ENCODE peak calls at places on chromosomes 6 and 20, in four cellular contexts. H is fibroblast of mammary gland; V is activated naive CD8-positive, alpha-beta T cell treated with anti-CD3 and anti-CD28 coated beads, Interleukin-2, amount 50 U/mL, for 24 hours; J is T-cell. Z is an unnamed sample.
A peak's percentile ranks its signal among the peaks of the same experiment; 100 is the strongest.

GRCh38 chr20:56368351-56369134 is 9.8 kb downstream of the FAM210B start:
- DNase-seq in H (no peak), V (no peak), J (no peak), Z (no peak)

GRCh38 chr20:24131684-24132083 is 143.1 kb upstream of the GGTLC1 start:
- DNase-seq in H (no peak), V (no peak), J (no peak), Z (no peak)

GRCh38 chr6:159008656-159009288 is 8.8 kb upstream of the RSPH3 start:
- DNase-seq in H (peak; percentile 35), V (no peak), J (no peak), Z (no peak)

GRCh38 chr6:158954778-158955177 is 45.2 kb downstream of the RSPH3 start:
- DNase-seq in H (no peak), V (no peak), J (no peak), Z (no peak)

GRCh38 chr6:3278691-3279090 is 19.9 kb downstream of the PSMG4 start:
- DNase-seq in H (no peak), V (no peak), J (no peak), Z (no peak)

GRCh38 chr6:166375013-166375412 is 7.7 kb downstream of the MPC1 start:
- DNase-seq in H (peak; percentile 10), V (no peak), J (no peak), Z (no peak)

GRCh38 chr20:21182832-21183563 is 57.1 kb downstream of the KIZ start:
- DNase-seq in H (peak; percentile 93), V (no peak), J (no peak), Z (no peak)

GRCh38 chr6:130377371-130377770 is 11.6 kb downstream of the TMEM200A start:
- DNase-seq in H (peak; percentile 74), V (no peak), J (no peak), Z (no peak)

GRCh38 chr6:5260111-5260620 is 584 bp downstream of the LYRM4 start:
- DNase-seq in H (peak; percentile 51), V (peak; percentile 69), J (peak; percentile 74), Z (peak; percentile 37)

GRCh38 chr20:35618372-35619131 is 2.9 kb downstream of the SPAG4 start:
- DNase-seq in H (peak; percentile 23), V (no peak), J (no peak), Z (no peak)

GRCh38 chr20:63359164-63359934 is 1.8 kb downstream of the CHRNA4 start:
- DNase-seq in H (no peak), V (no peak), J (no peak), Z (no peak)

GRCh38 chr6:54579011-54579410 is 267.6 kb upstream of the FAM83B start:
- DNase-seq in H (no peak), V (no peak), J (no peak), Z (no peak)

GRCh38 chr20:53920647-53921245 is 149.6 kb downstream of the BCAS1 start:
- DNase-seq in H (no peak), V (no peak), J (no peak), Z (no peak)

GRCh38 chr20:4813839-4814695 is 92.4 kb downstream of the PRND start:
- DNase-seq in H (no peak), V (peak; percentile 52), J (peak; percentile 54), Z (peak; percentile 53)

GRCh38 chr6:87887266-87887665 is 160.4 kb upstream of the SPACA1 start:
- DNase-seq in H (no peak), V (no peak), J (no peak), Z (no peak)

GRCh38 chr6:166922937-166923336 is 33.4 kb downstream of the RNASET2 start:
- DNase-seq in H (no peak), V (no peak), J (no peak), Z (no peak)

GRCh38 chr6:39347906-39348585 is 25.5 kb upstream of the KCNK16 start:
- DNase-seq in H (peak; percentile 57), V (peak; percentile 69), J (peak; percentile 23), Z (peak; percentile 16)

GRCh38 chr6:84166395-84166794 is 61.0 kb downstream of the CEP162 start:
- DNase-seq in H (no peak), V (no peak), J (no peak), Z (no peak)

GRCh38 chr6:75800708-75801505 is 51.9 kb downstream of the MYO6 start:
- DNase-seq in H (no peak), V (no peak), J (no peak), Z (no peak)

GRCh38 chr20:10665791-10666190 is 8.0 kb downstream of the JAG1 start:
- DNase-seq in H (peak; percentile 47), V (no peak), J (no peak), Z (no peak)

GRCh38 chr6:134173936-134174789 is 121.7 kb upstream of the SLC2A12 start:
- DNase-seq in H (peak; percentile 84), V (peak; percentile 92), J (peak; percentile 73), Z (peak; percentile 80)

GRCh38 chr20:43009497-43009896 is 180.2 kb downstream of the PTPRT start:
- DNase-seq in H (no peak), V (no peak), J (no peak), Z (no peak)

GRCh38 chr20:62219101-62219991 is 732 bp downstream of the HRH3 start:
- DNase-seq in H (no peak), V (no peak), J (no peak), Z (no peak)

GRCh38 chr6:131924881-131925474 is 26.2 kb downstream of the CCN2 start:
- DNase-seq in H (peak; percentile 67), V (no peak), J (no peak), Z (no peak)

GRCh38 chr20:32807706-32808105 is 12.0 kb upstream of the MAPRE1 start:
- DNase-seq in H (no peak), V (no peak), J (no peak), Z (no peak)

GRCh38 chr20:41180599-41181333 is 43.4 kb downstream of the PLCG1 start:
- DNase-seq in H (no peak), V (no peak), J (no peak), Z (no peak)

GRCh38 chr6:24667378-24667803 is 514 bp downstream of the ACOT13 start:
- DNase-seq in H (peak; percentile 20), V (no peak), J (no peak), Z (no peak)

GRCh38 chr6:35011096-35012041 is 122.3 kb downstream of the ANKS1A start:
- DNase-seq in H (no peak), V (no peak), J (no peak), Z (no peak)

GRCh38 chr20:2133318-2134183 is 31.9 kb downstream of the STK35 start:
- DNase-seq in H (peak; percentile 85), V (no peak), J (no peak), Z (no peak)

GRCh38 chr6:33118525-33119123 is 42.8 kb downstream of the HLA-DPB1 start:
- DNase-seq in H (peak; percentile 64), V (no peak), J (no peak), Z (no peak)

GRCh38 chr6:35426074-35426473 is 26.1 kb upstream of the FANCE start:
- DNase-seq in H (no peak), V (no peak), J (no peak), Z (no peak)

GRCh38 chr6:114638346-114638745 is 295.5 kb upstream of the HS3ST5 start:
- DNase-seq in H (no peak), V (no peak), J (no peak), Z (no peak)

GRCh38 chr6:35508542-35508941 is 4.2 kb downstream of the TULP1 start:
- DNase-seq in H (no peak), V (no peak), J (no peak), Z (no peak)

GRCh38 chr6:42533794-42534193 is 30.0 kb upstream of the UBR2 start:
- DNase-seq in H (no peak), V (no peak), J (no peak), Z (no peak)

GRCh38 chr20:50980851-50981713 is 22.5 kb downstream of the MOCS3 start:
- DNase-seq in H (peak; percentile 74), V (peak; percentile 84), J (peak; percentile 46), Z (no peak)

GRCh38 chr6:2857580-2858337 is 16.1 kb upstream of the SERPINB1 start:
- DNase-seq in H (peak; percentile 53), V (peak; percentile 86), J (peak; percentile 42), Z (peak; percentile 81)

GRCh38 chr6:169967687-169968086 is 216.3 kb downstream of the ERMARD start:
- DNase-seq in H (no peak), V (no peak), J (no peak), Z (no peak)

GRCh38 chr6:19311786-19312185 is 525.4 kb upstream of the ID4 start:
- DNase-seq in H (no peak), V (no peak), J (no peak), Z (no peak)